ENCODE peak calls at places on chromosomes 13 and 19, in five cellular contexts. One of them, this sample, is unnamed.

GRCh38 chr19:23515551-23515950 is 120.3 kb upstream of the ZNF91 start:
- DNase-seq in heart left ventricle: no peak
- DNase-seq in fibroblast of the aortic adventitia: no peak
- DNase-seq in glutamatergic neuron: no peak
- DNase-seq in NCI-H2081: no peak
- DNase-seq in this sample: no peak

GRCh38 chr19:3936506-3937442 is 3.9 kb downstream of the NMRK2 start:
- DNase-seq in heart left ventricle: no peak
- DNase-seq in fibroblast of the aortic adventitia: no peak
- DNase-seq in glutamatergic neuron: no peak
- DNase-seq in NCI-H2081: no peak
- DNase-seq in this sample: no peak

GRCh38 chr19:42288411-42288810 is 13.5 kb upstream of the PRR19 start:
- DNase-seq in heart left ventricle: no peak
- DNase-seq in fibroblast of the aortic adventitia: no peak
- DNase-seq in glutamatergic neuron: no peak
- DNase-seq in NCI-H2081: no peak
- DNase-seq in this sample: no peak

GRCh38 chr19:58394821-58395219 is 636 bp upstream of the RNF225 start:
- DNase-seq in heart left ventricle: no peak
- DNase-seq in fibroblast of the aortic adventitia: no peak
- DNase-seq in glutamatergic neuron: no peak
- DNase-seq in NCI-H2081: no peak
- DNase-seq in this sample: no peak

GRCh38 chr19:42065051-42065450 is 5.0 kb downstream of the GRIK5 start:
- DNase-seq in heart left ventricle: no peak
- DNase-seq in fibroblast of the aortic adventitia: no peak
- DNase-seq in glutamatergic neuron: no peak
- DNase-seq in NCI-H2081: no peak
- DNase-seq in this sample: no peak

GRCh38 chr19:7861619-7862412 is 12.4 kb downstream of the PRR36 start:
- DNase-seq in heart left ventricle: peak; percentile 13
- DNase-seq in fibroblast of the aortic adventitia: no peak
- DNase-seq in glutamatergic neuron: peak; percentile 23
- DNase-seq in NCI-H2081: no peak
- DNase-seq in this sample: no peak

GRCh38 chr13:110624766-110625756 is 9.7 kb downstream of the NAXD start:
- DNase-seq in heart left ventricle: no peak
- DNase-seq in fibroblast of the aortic adventitia: no peak
- DNase-seq in glutamatergic neuron: no peak
- DNase-seq in NCI-H2081: no peak
- DNase-seq in this sample: no peak

GRCh38 chr13:29284726-29285125 is 310.8 kb downstream of the SLC7A1 start:
- DNase-seq in heart left ventricle: no peak
- DNase-seq in fibroblast of the aortic adventitia: no peak
- DNase-seq in glutamatergic neuron: no peak
- DNase-seq in NCI-H2081: no peak
- DNase-seq in this sample: no peak

GRCh38 chr13:41458939-41459753 is 1.8 kb downstream of the RGCC start:
- DNase-seq in heart left ventricle: peak; percentile 44
- DNase-seq in fibroblast of the aortic adventitia: peak; percentile 55
- DNase-seq in glutamatergic neuron: no peak
- DNase-seq in NCI-H2081: peak; percentile 1
- DNase-seq in this sample: no peak

GRCh38 chr13:21478881-21479808 is 20.0 kb upstream of the ZDHHC20 start:
- DNase-seq in heart left ventricle: peak; percentile 56
- DNase-seq in fibroblast of the aortic adventitia: peak; percentile 90
- DNase-seq in glutamatergic neuron: no peak
- DNase-seq in NCI-H2081: peak; percentile 63
- DNase-seq in this sample: peak; percentile 50

GRCh38 chr13:48858122-48858521 is 117.6 kb upstream of the FNDC3A start:
- DNase-seq in heart left ventricle: no peak
- DNase-seq in fibroblast of the aortic adventitia: no peak
- DNase-seq in glutamatergic neuron: no peak
- DNase-seq in NCI-H2081: no peak
- DNase-seq in this sample: no peak

GRCh38 chr19:28537896-28538295 is 675.1 kb downstream of the UQCRFS1 start:
- DNase-seq in heart left ventricle: no peak
- DNase-seq in fibroblast of the aortic adventitia: no peak
- DNase-seq in glutamatergic neuron: no peak
- DNase-seq in NCI-H2081: no peak
- DNase-seq in this sample: no peak

GRCh38 chr13:30607908-30608307 is 9.8 kb upstream of the USPL1 start:
- DNase-seq in heart left ventricle: no peak
- DNase-seq in fibroblast of the aortic adventitia: no peak
- DNase-seq in glutamatergic neuron: no peak
- DNase-seq in NCI-H2081: no peak
- DNase-seq in this sample: no peak

GRCh38 chr19:30066781-30067759 is 125.0 kb downstream of the URI1 start:
- DNase-seq in heart left ventricle: peak; percentile 7
- DNase-seq in fibroblast of the aortic adventitia: no peak
- DNase-seq in glutamatergic neuron: no peak
- DNase-seq in NCI-H2081: no peak
- DNase-seq in this sample: no peak

GRCh38 chr19:13797870-13798269 is 2.6 kb downstream of the ZSWIM4 start:
- DNase-seq in heart left ventricle: no peak
- DNase-seq in fibroblast of the aortic adventitia: peak; percentile 98
- DNase-seq in glutamatergic neuron: no peak
- DNase-seq in NCI-H2081: no peak
- DNase-seq in this sample: no peak

GRCh38 chr13:99018418-99019180 is 40.7 kb upstream of the DOCK9 start:
- DNase-seq in heart left ventricle: no peak
- DNase-seq in fibroblast of the aortic adventitia: peak; percentile 85
- DNase-seq in glutamatergic neuron: no peak
- DNase-seq in NCI-H2081: no peak
- DNase-seq in this sample: no peak

This sample was measured in COR-L47.